ENCODE peak calls at places on chromosome 1, in seven cellular contexts. J is T-helper 1 cell; F is stimulated activated naive B cell treated with anti-CD40 and anti-IgM and Interleukin-4, amounts not matched to agents 10 μg/mL and 1 μg/mL and 100 μg/mL, for 72 hours; N is RCC 7860; S is iris pigment epithelial cell; X is H9; D is dorsolateral prefrontal cortex. W is an unnamed sample.

GRCh38 chr1:112143871-112144441 is 154.5 kb upstream of the KCND3 start:
- DNase-seq in N (no peak), S (no peak), J (no peak), D (no peak), F (no peak), X (no peak), W (no peak)

GRCh38 chr1:149997585-149998262 is 12.8 kb downstream of the OTUD7B start:
- DNase-seq in N (no peak), S (no peak), J (no peak), F (peak), X (no peak), D (no peak), W (no peak)

GRCh38 chr1:89203166-89203565 is 4.4 kb upstream of the GBP4 start:
- DNase-seq in X (no peak), D (no peak), N (no peak), F (no peak), S (peak), J (no peak), W (no peak)

GRCh38 chr1:28796321-28797213 is 15.4 kb upstream of the OPRD1 start:
- DNase-seq in X (peak), S (no peak), J (no peak), F (no peak), N (no peak), D (no peak), W (peak)

GRCh38 chr1:212433577-212434462 is 1.1 kb downstream of the NENF start:
- DNase-seq in S (no peak), X (no peak), D (no peak), N (no peak), F (no peak), J (no peak), W (no peak)

GRCh38 chr1:91889717-91890459 is 3.9 kb upstream of the TGFBR3 start:
- DNase-seq in X (no peak), S (peak), D (no peak), F (no peak), J (no peak), N (no peak), W (no peak)

GRCh38 chr1:215992620-215993019 is 425.5 kb downstream of the KCTD3 start:
- DNase-seq in F (no peak), X (no peak), D (no peak), N (peak), J (no peak), S (peak), W (no peak)

GRCh38 chr1:41495171-41495948 is 10.9 kb upstream of the EDN2 start:
- DNase-seq in X (peak), S (peak), J (no peak), N (no peak), D (no peak), F (no peak), W (peak)

GRCh38 chr1:163174524-163175437 is 27.9 kb downstream of the RGS5 start:
- DNase-seq in S (peak), D (peak), N (peak), J (peak), X (peak), F (no peak), W (peak)

GRCh38 chr1:228333739-228334115 is 72.9 kb downstream of the TRIM11 start:
- DNase-seq in X (peak), J (no peak), F (no peak), N (no peak), D (peak), S (no peak), W (no peak)

GRCh38 chr1:228453614-228454013 is 33.6 kb upstream of the RNF187 start:
- DNase-seq in J (no peak), D (no peak), S (no peak), X (no peak), N (no peak), F (no peak), W (no peak)

GRCh38 chr1:153490272-153491051 is 30.0 kb upstream of the S100A7 start:
- DNase-seq in D (no peak), X (no peak), S (peak), N (peak), J (no peak), F (no peak), W (peak)

GRCh38 chr1:197392541-197392940 is 124.5 kb downstream of the CRB1 start:
- DNase-seq in F (no peak), N (no peak), J (no peak), X (no peak), D (no peak), S (no peak), W (no peak)

GRCh38 chr1:204171751-204172178 is 5.6 kb upstream of the REN start:
- DNase-seq in S (peak), J (no peak), N (peak), D (no peak), F (no peak), X (no peak), W (no peak)